ENCODE peak calls at places on chromosomes 6 and 20, in ten cellular contexts. O is pancreas; C is mucosa of gallbladder; J is progenitor cell of endocrine pancreas; I is effector memory CD4-positive, alpha-beta T cell; G is EL; Z is stimulated activated CD4-positive, alpha-beta T cell treated with anti-CD3 and anti-CD28 coated beads, Interleukin-4, amount 100 ng/mL, for 48 hours; T is NCI-H1417 treated with DMSO at 0.1 percent for 48 hours; R is HCEC 1CT; P is NCI-H2107. V is an unnamed sample.
A peak's percentile ranks its signal among the peaks of the same experiment; 100 is the strongest.

GRCh38 chr20:17730069-17730468 is 30.3 kb downstream of the BANF2 start:
- DNase-seq in O (no peak), I (no peak), P (no peak), Z (no peak), G (no peak), C (no peak), T (no peak), J (no peak), R (no peak), V (no peak)

GRCh38 chr6:4287811-4288244 is 152.5 kb upstream of the ECI2 start:
- DNase-seq in C (no peak), T (no peak), R (no peak), Z (no peak), O (no peak), J (no peak), P (no peak), I (no peak), G (no peak), V (no peak)

GRCh38 chr6:167588920-167589614 is 237.6 kb upstream of the AFDN start:
- DNase-seq in J (no peak), O (no peak), P (no peak), C (no peak), R (no peak), T (no peak), Z (no peak), I (no peak), G (no peak), V (no peak)

GRCh38 chr20:40763646-40764295 is 74.7 kb upstream of the MAFB start:
- DNase-seq in T (no peak), C (no peak), P (no peak), O (no peak), J (no peak), Z (no peak), G (no peak), R (no peak), I (no peak), V (peak; percentile 72)

GRCh38 chr6:37036146-37036545 is 30.7 kb downstream of the FGD2 start:
- DNase-seq in O (no peak), J (no peak), G (no peak), C (no peak), R (no peak), I (no peak), T (no peak), Z (no peak), P (no peak), V (no peak)

GRCh38 chr6:1347187-1347560 is 35.3 kb downstream of the FOXQ1 start:
- DNase-seq in C (no peak), R (no peak), J (no peak), Z (no peak), O (no peak), I (no peak), T (no peak), P (no peak), G (no peak), V (no peak)

GRCh38 chr6:137224890-137225198 is 5.7 kb upstream of the IFNGR1 start:
- DNase-seq in I (no peak), J (no peak), G (no peak), R (no peak), C (no peak), O (no peak), P (no peak), Z (no peak), T (no peak), V (no peak)

GRCh38 chr20:57393321-57394086 is 2.3 kb downstream of the RBM38 start:
- DNase-seq in C (no peak), R (no peak), G (no peak), I (no peak), T (peak; percentile 89), O (no peak), P (peak; percentile 24), J (no peak), Z (no peak), V (no peak)

GRCh38 chr20:24321939-24322338 is 147.5 kb upstream of the SYNDIG1 start:
- DNase-seq in G (no peak), J (no peak), Z (no peak), C (no peak), T (no peak), R (no peak), P (no peak), I (no peak), O (no peak), V (no peak)

GRCh38 chr6:93447874-93448273 is 28.5 kb upstream of the EPHA7 start:
- DNase-seq in T (no peak), P (no peak), R (no peak), C (no peak), Z (no peak), O (no peak), G (no peak), I (no peak), J (no peak), V (no peak)

GRCh38 chr6:41040101-41040910 is 1.3 kb upstream of the UNC5CL start:
- DNase-seq in O (no peak), Z (no peak), T (no peak), P (no peak), R (no peak), J (no peak), I (no peak), C (peak; percentile 78), G (peak; percentile 53), V (no peak)

GRCh38 chr6:169397684-169398083 is 144.0 kb upstream of the THBS2 start:
- DNase-seq in Z (no peak), J (no peak), G (no peak), P (no peak), I (no peak), O (no peak), C (peak; percentile 3), T (no peak), R (no peak), V (no peak)

GRCh38 chr20:24870876-24871275 is 78.2 kb upstream of the CST7 start:
- DNase-seq in O (no peak), C (no peak), J (no peak), Z (no peak), P (no peak), T (no peak), G (no peak), I (no peak), R (no peak), V (no peak)

GRCh38 chr20:61499859-61500258 is 247.8 kb downstream of the CDH4 start:
- DNase-seq in J (no peak), O (no peak), R (peak; percentile 7), I (no peak), C (no peak), G (peak; percentile 38), T (no peak), P (no peak), Z (no peak), V (no peak)

GRCh38 chr6:9272671-9273070 is 837.3 kb upstream of the SLC35B3 start:
- DNase-seq in C (no peak), P (no peak), O (no peak), R (peak; percentile 30), J (no peak), T (no peak), Z (no peak), I (no peak), G (no peak), V (no peak)

GRCh38 chr6:145214570-145214969 is 520.8 kb downstream of the EPM2A start:
- DNase-seq in O (no peak), I (no peak), C (no peak), J (no peak), Z (no peak), R (peak; percentile 33), G (peak; percentile 55), T (peak; percentile 16), P (no peak), V (no peak)

GRCh38 chr6:31546962-31547726 is at the start of gene NFKBIL1:
- DNase-seq in O (peak; percentile 95), C (peak; percentile 95), I (peak; percentile 83), P (peak; percentile 75), Z (peak; percentile 90), T (peak; percentile 77), J (peak; percentile 72), R (peak; percentile 98), G (peak; percentile 98), V (peak; percentile 98)

GRCh38 chr6:28941681-28942448 is 18.1 kb upstream of the TRIM27 start:
- DNase-seq in C (no peak), R (no peak), O (no peak), G (peak; percentile 17), I (no peak), P (no peak), T (no peak), J (no peak), Z (no peak), V (peak; percentile 76)

GRCh38 chr6:26311012-26311384 is 54.0 kb upstream of the BTN3A2 start:
- DNase-seq in R (peak; percentile 74), T (no peak), J (no peak), Z (no peak), P (no peak), I (no peak), G (peak; percentile 79), O (no peak), C (no peak), V (peak; percentile 36)

GRCh38 chr6:149716584-149716983 is 1.3 kb downstream of the LATS1 start:
- DNase-seq in O (no peak), G (peak; percentile 15), P (no peak), R (no peak), C (no peak), Z (no peak), J (no peak), T (no peak), I (no peak), V (no peak)

GRCh38 chr6:100234625-100235024 is 230.1 kb downstream of the SIM1 start:
- DNase-seq in J (no peak), O (no peak), R (no peak), T (no peak), I (no peak), Z (no peak), G (no peak), C (no peak), P (no peak), V (no peak)